ENCODE peak calls at places on chromosome 5, in six cellular contexts. Q is left ventricle myocardium inferior; S is vagina; F is tibial nerve; C is CD8-positive, alpha-beta memory T cell; O is right lobe of liver. K is an unnamed sample. For H3K4me1 and H3K36me3, the result is how much of the 10 kb centered on the place peaks cover.

GRCh38 chr5:85466423-85466822 is 1081.7 kb upstream of the EDIL3 start:
- DNase-seq in O (no peak), F (no peak), Q (no peak), S (no peak), C (no peak), K (no peak)

GRCh38 chr5:171709930-171710329 is 75.7 kb upstream of the SMIM23 start:
- DNase-seq in Q (peak), C (no peak), O (no peak), F (no peak), S (no peak), K (no peak)

GRCh38 chr5:36414869-36415282 is 113.2 kb upstream of the RANBP3L start:
- DNase-seq in S (no peak), Q (no peak), F (no peak), C (no peak), O (no peak), K (no peak)

GRCh38 chr5:80370394-80370793 is 37.5 kb upstream of the ZFYVE16 start:
- DNase-seq in Q (no peak), O (no peak), S (no peak), C (no peak), F (no peak), K (no peak)

GRCh38 chr5:93078082-93079038 is 502.7 kb downstream of the NR2F1-AS1 start:
- DNase-seq in O (no peak), Q (peak), F (no peak), S (no peak), C (no peak), K (no peak)

GRCh38 chr5:98214240-98215051 is 559.0 kb upstream of the RGMB start:
- DNase-seq in F (no peak), S (no peak), Q (peak), O (no peak), C (no peak), K (no peak)

GRCh38 chr5:159619826-159620225 is 289.5 kb upstream of the IL12B start:
- DNase-seq in O (no peak), F (no peak), C (no peak), S (no peak), Q (no peak), K (no peak)

GRCh38 chr5:37494756-37495155 is 115.6 kb downstream of the WDR70 start:
- DNase-seq in S (no peak), O (no peak), C (no peak), F (no peak), Q (no peak), K (no peak)

GRCh38 chr5:159071382-159071781 is 28.3 kb downstream of the EBF1 start:
- DNase-seq in Q (no peak), S (no peak), C (no peak), O (no peak), F (no peak), K (no peak)

GRCh38 chr5:170483701-170484458 is 19.9 kb upstream of the KCNIP1 start:
- DNase-seq in O (no peak), F (no peak), S (peak), Q (no peak), C (no peak), K (no peak)

GRCh38 chr5:171623551-171624097 is 162.0 kb upstream of the SMIM23 start:
- DNase-seq in O (no peak), C (no peak), S (no peak), F (no peak), Q (no peak), K (no peak)

GRCh38 chr5:61455179-61456006 is 123.3 kb downstream of the ZSWIM6 start:
- DNase-seq in O (no peak), F (no peak), C (no peak), Q (no peak), S (no peak), K (no peak)

GRCh38 chr5:94850960-94851359 is 232.5 kb downstream of the SLF1 start:
- DNase-seq in F (no peak), C (no peak), O (no peak), Q (no peak), S (no peak), K (no peak)

GRCh38 chr5:80141147-80141671 is 106.1 kb downstream of the THBS4 start:
- DNase-seq in F (peak), C (no peak), Q (peak), O (peak), S (no peak), K (no peak)

GRCh38 chr5:100846722-100847121 is 56.4 kb downstream of the ST8SIA4 start:
- DNase-seq in Q (no peak), S (no peak), O (no peak), F (no peak), C (no peak), K (no peak)

GRCh38 chr5:86376214-86376613 is 241.5 kb upstream of the COX7C start:
- DNase-seq in Q (no peak), F (no peak), S (no peak), O (no peak), C (no peak), K (no peak)

GRCh38 chr5:79990598-79991507 is at the start of gene MTX3:
- DNase-seq in O (peak), S (no peak), C (peak), Q (peak), F (peak), K (peak)

GRCh38 chr5:42799241-42799608 is 12.5 kb downstream of the SELENOP start:
- DNase-seq in F (no peak), S (no peak), Q (no peak), O (no peak), C (no peak), K (no peak)

GRCh38 chr5:123916331-123917121 is 404.5 kb downstream of the CSNK1G3 start:
- DNase-seq in Q (no peak), S (no peak), F (no peak), O (no peak), C (no peak), K (no peak)

GRCh38 chr5:123180178-123180577 is 91.1 kb downstream of the PRDM6 start:
- DNase-seq in Q (peak), S (no peak), F (no peak), O (peak), C (no peak), K (no peak)

GRCh38 chr5:36017622-36018021 is 26.4 kb upstream of the UGT3A1 start:
- DNase-seq in O (no peak), S (no peak), F (no peak), Q (no peak), C (no peak), K (no peak)

GRCh38 chr5:87803352-87803751 is 390.6 kb upstream of the CCNH start:
- DNase-seq in S (no peak), C (no peak), F (no peak), O (no peak), Q (no peak), K (no peak)
- H3K4me1 ChIP-seq in S (under half), C (under half), F (under half), O (under half), Q (under half), K (under half)

DNA sequence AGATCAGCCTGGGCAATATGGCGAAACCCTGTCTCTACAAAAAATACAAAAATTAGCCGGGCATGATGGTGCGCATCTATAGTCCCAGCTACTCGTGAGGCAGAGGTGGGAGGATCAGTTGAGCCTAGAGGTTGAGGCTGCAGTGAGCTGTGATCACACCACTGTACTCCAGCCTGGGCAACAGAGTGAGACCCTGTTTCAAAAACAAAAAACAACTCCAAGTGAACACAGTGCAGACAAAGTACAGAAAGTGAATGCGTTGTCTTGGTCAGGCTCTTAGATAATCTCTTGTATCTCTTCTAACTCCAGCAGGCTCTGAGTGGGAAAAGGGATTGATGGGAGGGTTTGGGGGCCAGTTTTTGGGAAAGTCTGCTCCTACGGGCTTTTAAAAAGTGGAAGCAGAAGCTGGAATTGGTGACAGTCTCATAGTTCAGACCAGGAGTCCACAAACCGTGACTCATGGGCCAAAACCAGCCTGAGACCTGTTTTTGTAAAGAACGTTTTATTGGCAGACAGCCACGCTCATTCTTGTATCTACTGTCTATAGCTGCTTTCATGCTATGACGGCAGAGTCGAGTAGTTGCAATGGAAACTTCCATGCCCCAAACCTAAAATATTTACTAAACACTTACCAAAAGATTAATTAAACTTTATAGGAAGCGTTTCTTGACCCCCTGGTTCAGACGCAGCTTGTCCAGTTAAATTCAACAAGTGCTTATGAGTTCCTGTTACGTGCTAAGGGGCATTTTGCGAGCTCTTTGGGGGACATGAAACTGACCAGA is 32.9 kb downstream of the NDST1 start:
- DNase-seq in C (no peak), O (no peak), S (no peak), Q (no peak), F (no peak), K (no peak)
- H3K36me3 ChIP-seq in C (under half), O (under half), S (under half), Q (half or more), F (half or more), K (under half)

DNA sequence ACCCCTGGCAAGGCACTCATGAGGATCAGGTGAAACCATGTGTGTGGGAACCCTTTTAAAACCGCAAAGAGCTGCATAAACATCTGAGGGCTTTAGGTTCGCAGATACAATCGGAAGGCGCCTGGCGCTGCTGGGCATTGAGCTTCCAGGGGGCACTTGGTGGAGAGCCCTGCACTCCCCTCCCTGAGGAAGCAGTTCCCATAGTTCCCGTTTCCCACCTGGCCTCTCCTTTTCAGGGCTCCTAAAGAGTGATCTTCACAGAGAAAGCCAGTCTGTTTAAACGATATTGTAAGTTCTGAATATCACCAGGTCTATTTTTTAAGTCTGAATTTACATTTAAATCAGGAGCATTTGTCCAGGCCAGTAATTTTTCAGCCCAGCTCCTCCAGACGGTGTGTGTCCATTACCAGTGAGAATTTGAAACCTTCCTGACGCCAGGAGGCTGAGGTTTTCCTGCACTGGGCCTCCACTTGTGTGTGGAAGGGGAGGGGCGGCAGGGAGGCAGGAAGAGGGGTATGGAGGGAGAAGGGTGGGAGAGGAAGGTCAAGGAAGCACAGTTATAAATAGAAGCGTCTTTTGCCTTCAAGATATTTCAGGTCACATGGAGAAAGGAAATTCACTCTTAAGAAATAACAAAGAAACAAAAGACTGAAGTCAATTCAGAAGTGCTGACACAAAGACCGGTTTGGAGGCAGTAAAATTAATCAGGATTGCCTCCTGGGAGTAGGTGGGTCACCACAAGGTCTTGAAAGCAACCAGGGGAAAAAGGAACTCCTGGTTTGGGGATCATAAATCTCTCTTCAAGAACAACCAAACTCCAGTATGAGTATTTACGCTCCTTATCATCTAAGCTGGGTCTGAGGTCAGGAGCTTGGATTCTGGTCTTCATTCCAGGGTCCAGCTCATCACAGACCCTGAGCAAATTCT is 14.3 kb upstream of the MGAT1 start:
- DNase-seq in Q (peak), C (no peak), F (no peak), S (peak), O (peak), K (no peak)
- H3K4me3 ChIP-seq in Q (peak), C (peak), F (no peak), S (no peak), O (no peak), K (peak)

DNA sequence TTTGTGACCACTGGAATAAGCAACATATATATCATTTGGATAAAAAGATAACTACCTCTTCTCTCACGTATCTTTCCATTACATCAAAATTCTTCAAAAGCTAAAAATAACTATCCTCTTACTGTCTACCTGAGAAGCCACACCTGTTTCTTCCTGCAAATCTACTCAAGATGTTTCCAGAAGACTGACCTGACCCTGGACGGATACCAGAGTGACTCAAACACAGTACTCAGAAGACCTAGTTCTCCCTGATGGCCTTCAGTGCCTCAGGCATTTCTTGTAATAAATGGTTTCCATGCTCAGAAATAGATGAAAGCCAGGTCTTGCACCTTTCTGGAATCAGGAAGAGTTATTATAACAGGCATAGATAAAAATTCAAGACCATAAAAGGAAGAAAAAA is 245.9 kb upstream of the PIK3R1 start:
- DNase-seq in C (no peak), O (no peak), S (no peak), F (no peak), Q (no peak), K (no peak)
- H3K4me1 ChIP-seq in C (under half), O (under half), S (under half), F (under half), Q (under half), K (under half)

GRCh38 chr5:107124376-107124775 is 546.4 kb downstream of the EFNA5 start:
- DNase-seq in C (no peak), F (no peak), Q (no peak), O (no peak), S (no peak), K (no peak)
- H3K36me3 ChIP-seq in C (under half), F (under half), Q (under half), O (under half), S (under half), K (under half)